ENCODE peak calls at places on chromosomes 11 and 22, in ten cellular contexts. A, E, X, M, R, O, V, J, G and C are unnamed samples.

GRCh38 chr11:6315811-6316425 is 4.4 kb downstream of the CAVIN3 start:
- DNase-seq in M (no peak), G (peak; percentile 63), A (peak; percentile 45), X (peak; percentile 58), V (peak; percentile 83), E (peak; percentile 45), J (peak; percentile 73), O (peak; percentile 65), R (peak; percentile 35), C (peak; percentile 50)

GRCh38 chr11:116603783-116604323 is 168.9 kb downstream of the BUD13 start:
- DNase-seq in M (peak; percentile 51), G (no peak), O (no peak), V (peak; percentile 41), J (peak; percentile 34), R (no peak), E (no peak), X (no peak), A (no peak), C (no peak)

GRCh38 chr22:24171822-24172221 is 9.5 kb upstream of the SUSD2 start:
- DNase-seq in A (no peak), G (no peak), O (no peak), J (no peak), M (peak; percentile 70), R (no peak), V (no peak), X (no peak), E (no peak), C (no peak)

GRCh38 chr11:61793829-61794204 is 1.1 kb downstream of the FEN1 start:
- DNase-seq in O (no peak), V (no peak), X (no peak), R (no peak), G (no peak), A (no peak), M (no peak), E (no peak), J (no peak), C (no peak)

GRCh38 chr11:68311155-68312116 is 955 bp upstream of the LRP5 start:
- DNase-seq in A (no peak), X (no peak), R (no peak), J (no peak), M (no peak), E (no peak), O (no peak), V (no peak), G (no peak), C (peak; percentile 39)

GRCh38 chr11:131217313-131218297 is 152.8 kb upstream of the NTM start:
- DNase-seq in A (no peak), X (peak; percentile 1), V (no peak), E (no peak), G (no peak), O (no peak), M (no peak), J (no peak), R (no peak), C (no peak)

GRCh38 chr22:46057762-46058420 is 80.9 kb upstream of the WNT7B start:
- DNase-seq in M (no peak), G (peak; percentile 57), J (peak; percentile 64), X (no peak), O (no peak), R (peak; percentile 53), E (no peak), V (peak; percentile 69), A (peak; percentile 55), C (peak; percentile 41)

GRCh38 chr11:110463153-110463552 is 33.4 kb downstream of the FDX1 start:
- DNase-seq in R (peak; percentile 43), A (peak; percentile 46), E (no peak), X (peak; percentile 41), M (peak; percentile 41), O (peak; percentile 65), V (no peak), G (peak; percentile 49), J (no peak), C (no peak)

GRCh38 chr22:50723991-50724390 is 14.0 kb upstream of the ACR start:
- DNase-seq in O (no peak), G (no peak), X (no peak), R (no peak), A (no peak), J (no peak), V (no peak), E (no peak), M (no peak), C (no peak)

GRCh38 chr22:44734278-44734677 is 18.1 kb upstream of the ARHGAP8 start:
- DNase-seq in R (no peak), E (no peak), M (no peak), V (no peak), G (no peak), J (no peak), O (no peak), A (no peak), X (no peak), C (no peak)

GRCh38 chr22:44736581-44737413 is 15.6 kb upstream of the ARHGAP8 start:
- DNase-seq in E (no peak), G (no peak), M (peak; percentile 88), X (no peak), A (no peak), O (peak; percentile 55), J (no peak), V (no peak), R (no peak), C (no peak)

GRCh38 chr22:44734801-44735517 is 17.4 kb upstream of the ARHGAP8 start:
- DNase-seq in X (no peak), J (no peak), V (no peak), G (no peak), M (peak; percentile 70), O (no peak), R (no peak), E (no peak), A (no peak), C (no peak)

GRCh38 chr22:44737414-44738346 is 14.7 kb upstream of the ARHGAP8 start:
- DNase-seq in E (no peak), O (peak; percentile 60), R (no peak), G (no peak), X (no peak), M (peak; percentile 64), J (no peak), V (no peak), A (no peak), C (no peak)

DNA sequence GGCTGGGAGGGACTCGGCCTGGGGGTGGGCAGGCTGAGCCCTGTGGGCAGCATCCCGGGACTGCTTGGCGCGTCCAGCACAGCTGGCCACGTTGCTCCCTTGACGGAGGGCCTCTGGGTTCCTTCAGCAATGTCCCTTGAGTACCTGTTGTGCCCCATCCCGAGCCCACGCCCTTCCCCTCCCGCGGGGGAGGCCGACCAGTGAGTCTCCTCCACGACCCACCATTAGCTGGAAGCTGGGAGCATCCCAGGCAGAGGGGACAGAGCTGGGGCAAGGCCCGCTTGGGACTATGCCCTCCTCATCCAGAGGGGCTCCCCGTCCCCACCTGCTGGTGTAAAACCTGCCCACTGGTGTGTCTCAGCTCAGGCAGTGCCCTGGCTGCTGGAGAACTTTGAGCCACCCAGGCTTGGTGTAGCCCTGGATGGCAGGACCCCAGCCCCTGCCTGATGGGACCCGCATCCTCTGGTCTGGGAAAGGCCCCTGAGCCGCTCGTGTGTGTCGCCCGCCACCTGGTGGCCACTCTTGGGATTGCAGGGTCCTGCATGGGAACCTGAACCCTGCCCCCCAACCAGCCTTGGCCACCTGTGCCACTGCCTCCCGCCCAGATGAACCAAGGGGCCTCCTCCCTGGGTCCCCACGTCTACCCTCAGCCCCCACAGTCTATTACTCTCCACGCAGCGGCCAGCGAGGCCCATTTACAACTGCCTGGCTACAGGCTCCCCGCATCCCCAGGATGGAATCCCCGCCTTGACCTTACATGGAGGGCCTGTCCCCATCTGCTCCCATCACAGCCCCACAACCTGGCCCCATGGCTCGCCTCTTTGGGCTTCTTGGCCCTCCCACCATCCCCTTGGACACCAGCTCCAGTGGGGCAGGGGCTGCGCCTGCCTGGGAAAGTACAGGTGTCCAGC is 16.6 kb upstream of the ARHGAP8 start:
- DNase-seq in X (peak; percentile 56), A (peak; percentile 84), J (peak; percentile 81), M (peak; percentile 91), E (peak; percentile 44), V (peak; percentile 82), G (peak; percentile 84), R (peak; percentile 70), O (peak; percentile 100), C (peak; percentile 80)
- TF ChIP-seq POLR2A in X (no peak), A (no peak), J (no peak), M (no peak), E (no peak), V (no peak), G (no peak), R (no peak), O (no peak), C (no peak)

DNA sequence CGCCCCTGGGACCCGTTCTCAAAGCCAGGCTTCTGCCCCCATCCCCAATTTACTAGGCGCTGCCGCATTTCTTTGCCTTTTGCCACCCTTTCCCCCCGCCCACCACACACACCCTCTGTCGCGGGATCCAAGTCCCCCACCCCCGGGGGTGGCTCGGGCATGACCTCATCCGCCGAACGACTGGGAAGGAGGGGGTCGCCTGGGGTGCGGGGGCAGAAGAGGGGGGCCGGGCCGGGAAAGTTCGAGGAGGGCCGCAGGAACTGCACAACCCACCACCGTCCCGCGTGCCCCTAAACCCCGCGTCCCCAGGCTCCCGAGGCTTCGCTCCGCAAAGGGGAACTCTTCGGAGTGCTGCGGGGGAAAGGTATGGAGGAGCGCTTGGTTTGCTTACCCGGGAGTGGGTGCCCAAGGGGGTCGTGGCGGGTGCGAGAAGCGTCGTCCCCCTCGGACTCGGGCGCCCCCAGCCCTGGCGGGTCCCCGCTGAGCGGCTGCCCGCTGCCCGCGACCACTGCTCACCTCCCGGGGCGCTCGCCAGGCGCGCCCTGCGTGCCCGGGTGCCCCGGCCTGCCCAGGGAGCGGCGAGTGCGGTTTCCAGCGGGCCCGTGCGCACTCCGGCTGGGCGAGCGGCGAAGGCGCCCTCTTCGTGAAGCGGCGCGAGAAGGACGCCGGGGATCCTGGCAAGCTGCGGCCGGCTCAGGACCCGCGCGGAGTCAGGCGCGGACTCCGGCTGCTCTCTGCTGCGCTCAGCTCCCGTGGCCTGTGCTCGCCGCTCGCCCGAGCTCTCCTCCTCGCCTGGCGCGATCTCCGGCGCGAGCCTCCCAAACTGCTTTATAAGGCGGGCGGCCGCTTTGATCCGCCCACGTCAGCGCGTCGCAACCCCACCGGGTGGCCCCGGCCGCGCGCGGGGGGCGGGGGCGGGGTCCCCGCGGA is 3.9 kb upstream of the WNT11 start:
- DNase-seq in G (peak; percentile 50), J (no peak), A (peak; percentile 69), X (peak; percentile 52), E (no peak), V (peak; percentile 85), O (peak; percentile 62), R (peak; percentile 63), M (peak; percentile 92), C (peak; percentile 76)
- TF ChIP-seq EP300 in G (no peak), J (no peak), A (no peak), X (no peak), E (no peak), V (no peak), O (no peak), R (peak; percentile 75), M (no peak), C (no peak)

DNA sequence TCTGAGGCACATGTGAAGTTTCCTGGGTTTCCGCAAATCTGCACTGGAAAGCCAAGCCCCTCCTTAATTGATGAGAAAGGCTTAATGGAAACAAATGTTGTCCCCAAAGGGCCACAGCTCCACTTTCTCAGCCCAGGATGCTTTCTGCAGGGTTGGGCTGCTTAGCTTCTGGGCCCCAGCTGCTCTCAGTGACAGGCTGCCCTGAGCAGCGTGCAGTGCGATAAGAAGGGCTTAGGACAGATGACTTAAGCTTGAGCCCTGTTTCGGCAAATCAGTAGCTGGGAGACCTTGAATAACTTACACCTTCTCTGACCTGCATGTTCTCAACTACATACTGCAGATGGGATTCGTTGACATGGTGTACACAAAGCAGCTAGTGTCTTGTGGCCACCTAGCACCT is 11.4 kb downstream of the STX3 start:
- DNase-seq in X (no peak), G (peak; percentile 27), J (no peak), R (no peak), V (no peak), A (no peak), E (no peak), O (no peak), M (no peak), C (no peak)
- H3K4me1 ChIP-seq in X (peaks cover 6% of the 10 kb centered on the region), G (peaks cover 80% of the 10 kb centered on the region), J (peaks cover 41% of the 10 kb centered on the region), R (no peaks in the 10 kb centered on the region), V (no peaks in the 10 kb centered on the region), A (peaks cover 30% of the 10 kb centered on the region), E (no peaks in the 10 kb centered on the region), O (no peaks in the 10 kb centered on the region), M (peaks cover 84% of the 10 kb centered on the region), C (peaks cover 4% of the 10 kb centered on the region)

GRCh38 chr11:46361283-46362145 is 14.3 kb downstream of the DGKZ start:
- DNase-seq in M (peak; percentile 88), G (no peak), X (no peak), A (peak; percentile 56), O (no peak), R (no peak), J (no peak), E (no peak), V (peak; percentile 87), C (peak; percentile 46)
- TF ChIP-seq POLR2A in M (peak; percentile 34), G (no peak), X (no peak), A (peak; percentile 26), O (no peak), R (peak; percentile 19), J (no peak), E (no peak), V (peak; percentile 26), C (no peak)